ENCODE peak calls at places on chromosomes 5 and 9, in six cellular contexts. I is psoas muscle; K is substantia nigra; R is LoVo; X is CD4-positive, alpha-beta T cell; D is cardiac muscle cell. B is an unnamed sample.

GRCh38 chr5:73487815-73488214 is 10.4 kb upstream of the BTF3 start:
- DNase-seq in K (no peak), I (no peak), R (no peak), D (no peak), X (no peak), B (no peak)

GRCh38 chr5:6495433-6496206 is 47.0 kb downstream of the UBE2QL1 start:
- DNase-seq in X (no peak), D (no peak), I (no peak), K (no peak), R (no peak), B (no peak)

GRCh38 chr5:172617817-172618216 is 23.2 kb upstream of the NEURL1B start:
- DNase-seq in I (no peak), R (no peak), X (no peak), D (no peak), K (no peak), B (no peak)

GRCh38 chr9:123073991-123074422 is 40.5 kb downstream of the GPR21 start:
- DNase-seq in K (no peak), X (no peak), R (no peak), I (no peak), D (peak), B (no peak)

GRCh38 chr5:79562351-79563246 is 48.7 kb upstream of the HOMER1 start:
- DNase-seq in D (peak), I (no peak), R (no peak), X (no peak), K (no peak), B (no peak)

GRCh38 chr9:105187781-105188180 is 56.7 kb upstream of the SLC44A1 start:
- DNase-seq in R (peak), I (no peak), D (peak), K (no peak), X (no peak), B (no peak)

GRCh38 chr5:98463676-98464075 is 309.8 kb upstream of the RGMB start:
- DNase-seq in R (no peak), D (no peak), K (no peak), X (no peak), I (no peak), B (no peak)

GRCh38 chr5:34410411-34411139 is 245.6 kb upstream of the RAI14 start:
- DNase-seq in K (no peak), D (peak), R (no peak), I (no peak), X (no peak), B (no peak)

GRCh38 chr9:130498298-130498917 is 53.6 kb downstream of the ASS1 start:
- DNase-seq in R (no peak), K (no peak), X (no peak), I (no peak), D (no peak), B (peak)

GRCh38 chr5:126358525-126358924 is 64.7 kb upstream of the GRAMD2B start:
- DNase-seq in I (no peak), X (no peak), R (no peak), D (no peak), K (no peak), B (no peak)

GRCh38 chr5:17224858-17225436 is 7.5 kb downstream of the BASP1 start:
- DNase-seq in X (no peak), R (no peak), K (no peak), D (peak), I (no peak), B (no peak)

GRCh38 chr9:27491164-27491563 is 32.9 kb upstream of the IFNK start:
- DNase-seq in I (no peak), X (no peak), D (peak), K (no peak), R (no peak), B (no peak)

GRCh38 chr9:110276827-110277226 is 20.5 kb upstream of the TXN start:
- DNase-seq in I (no peak), K (no peak), X (no peak), R (no peak), D (no peak), B (no peak)

GRCh38 chr5:179165421-179166170 is 105.4 kb downstream of the ZNF354C start:
- DNase-seq in X (no peak), K (no peak), D (no peak), R (no peak), I (no peak), B (no peak)

GRCh38 chr9:76115396-76115795 is 224.9 kb downstream of the PCSK5 start:
- DNase-seq in I (no peak), R (no peak), X (no peak), D (peak), K (no peak), B (no peak)

GRCh38 chr9:124222918-124223720 is 34.6 kb upstream of the NEK6 start:
- DNase-seq in R (peak), K (peak), X (no peak), D (peak), I (peak), B (peak)

GRCh38 chr5:154627711-154628678 is 127.2 kb upstream of the LARP1 start:
- DNase-seq in D (peak), R (peak), X (no peak), K (no peak), I (no peak), B (no peak)

GRCh38 chr9:784202-784601 is 57.3 kb upstream of the DMRT1 start:
- DNase-seq in D (no peak), X (no peak), I (no peak), R (no peak), K (no peak), B (no peak)

GRCh38 chr5:14202462-14202861 is 59.3 kb downstream of the TRIO start:
- DNase-seq in I (no peak), R (no peak), D (peak), X (no peak), K (no peak), B (no peak)

GRCh38 chr9:136045595-136046554 is 49.2 kb downstream of the NACC2 start:
- DNase-seq in R (no peak), X (no peak), I (peak), D (peak), K (no peak), B (no peak)

B was measured in small intestine.